ENCODE peak calls at places on chromosomes 11 and 22, in nine cellular contexts. I is AG10803; F is AG08395; J is heart right ventricle; X is stimulated activated CD4-positive, alpha-beta T cell treated with anti-CD3 and anti-CD28 coated beads, Interleukin-1b, Interleukin-23, amount 100 ng/mL, for 24 hours; B is left cardiac atrium; M is pons; O is amniotic stem cell; P is psoas muscle. V is an unnamed sample.

GRCh38 chr11:132131051-132131450 is 760.6 kb downstream of the NTM start:
- DNase-seq in J (no peak), F (no peak), I (no peak), O (no peak), X (no peak), B (no peak), P (no peak), M (no peak), V (no peak)

GRCh38 chr22:16917144-16918003 is 90.6 kb downstream of the GAB4 start:
- DNase-seq in I (peak), X (peak), F (peak), O (no peak), B (peak), P (peak), J (peak), M (peak), V (peak)

GRCh38 chr11:45146072-45147016 is at the start of gene PRDM11:
- DNase-seq in J (no peak), F (peak), O (peak), I (peak), P (peak), X (peak), B (peak), M (peak), V (peak)

GRCh38 chr22:46501701-46502100 is 35.7 kb downstream of the CELSR1 start:
- DNase-seq in B (no peak), X (no peak), F (peak), O (peak), P (peak), M (no peak), I (peak), J (no peak), V (peak)

GRCh38 chr22:38782402-38783094 is 11.4 kb downstream of the DNAL4 start:
- DNase-seq in I (peak), X (no peak), F (peak), O (peak), P (no peak), M (no peak), J (no peak), B (no peak), V (peak)

GRCh38 chr11:118912742-118913410 is 12.8 kb downstream of the BCL9L start:
- DNase-seq in F (no peak), O (no peak), I (no peak), M (no peak), P (peak), B (no peak), J (no peak), X (no peak), V (no peak)

GRCh38 chr11:35549787-35550186 is 24.4 kb upstream of the PAMR1 start:
- DNase-seq in F (peak), J (no peak), M (no peak), X (no peak), O (peak), P (no peak), B (no peak), I (peak), V (peak)

GRCh38 chr22:43094085-43094484 is 4.9 kb upstream of the TTLL1 start:
- DNase-seq in O (no peak), F (peak), J (peak), I (peak), M (no peak), P (no peak), X (no peak), B (peak), V (no peak)

V was measured in astrocyte of the spinal cord.